ENCODE peak calls at places on chromosomes 11 and 22, in five cellular contexts. Y, Q, J, Z and I are unnamed samples.

GRCh38 chr11:21988477-21988876 is 204.4 kb upstream of the ANO5 start:
- DNase-seq in Y (no peak), Q (no peak), J (no peak), Z (no peak), I (no peak)

GRCh38 chr11:2553198-2553597 is 108.4 kb downstream of the KCNQ1 start:
- DNase-seq in Y (no peak), Q (no peak), J (no peak), Z (no peak), I (no peak)

GRCh38 chr11:125954123-125954944 is 8.5 kb downstream of the VSIG10L2 start:
- DNase-seq in Y (no peak), Q (no peak), J (no peak), Z (no peak), I (no peak)

GRCh38 chr11:130109441-130109840 is 39.7 kb downstream of the APLP2 start:
- DNase-seq in Y (no peak), Q (no peak), J (no peak), Z (no peak), I (no peak)

GRCh38 chr11:8055111-8055835 is 25.7 kb upstream of the TUB start:
- DNase-seq in Y (no peak), Q (no peak), J (no peak), Z (no peak), I (no peak)

GRCh38 chr11:65396769-65397745 is 10.6 kb downstream of the FRMD8 start:
- DNase-seq in Y (no peak), Q (no peak), J (no peak), Z (no peak), I (no peak)

GRCh38 chr11:70072471-70073187 is 5.5 kb upstream of the ANO1 start:
- DNase-seq in Y (no peak), Q (no peak), J (no peak), Z (no peak), I (no peak)

GRCh38 chr11:30488304-30488998 is 97.7 kb downstream of the MPPED2 start:
- DNase-seq in Y (peak), Q (peak), J (no peak), Z (no peak), I (no peak)

GRCh38 chr11:69643646-69644045 is 2.7 kb downstream of the CCND1 start:
- DNase-seq in Y (no peak), Q (no peak), J (no peak), Z (no peak), I (no peak)

GRCh38 chr11:27174026-27174425 is 133.4 kb downstream of the BBOX1 start:
- DNase-seq in Y (no peak), Q (no peak), J (no peak), Z (no peak), I (no peak)

GRCh38 chr11:128555606-128556005 is 31.8 kb downstream of the ETS1 start:
- DNase-seq in Y (no peak), Q (no peak), J (no peak), Z (no peak), I (no peak)

GRCh38 chr11:92380882-92381281 is 156.3 kb downstream of the FAT3 start:
- DNase-seq in Y (no peak), Q (peak), J (no peak), Z (no peak), I (no peak)

GRCh38 chr22:46734830-46735453 is 3.1 kb downstream of the CERK start:
- DNase-seq in Y (no peak), Q (no peak), J (peak), Z (no peak), I (no peak)

GRCh38 chr11:129416080-129416820 is 40.6 kb downstream of the BARX2 start:
- DNase-seq in Y (no peak), Q (no peak), J (no peak), Z (no peak), I (no peak)